ENCODE peak calls at places on chromosomes 5 and 9, in four cellular contexts. T, A, Q and B are unnamed samples.

GRCh38 chr5:55037046-55037771 is 13.2 kb downstream of the GZMK start:
- DNase-seq in A (no peak), Q (no peak), T (peak), B (no peak)

GRCh38 chr9:87944687-87945086 is 26.9 kb downstream of the SPATA31C1 start:
- DNase-seq in Q (no peak), A (no peak), T (no peak), B (no peak)

GRCh38 chr5:93532370-93532769 is 48.6 kb downstream of the NR2F1-AS1 start:
- DNase-seq in A (peak), Q (no peak), T (no peak), B (no peak)

GRCh38 chr9:132823370-132824144 is 54.5 kb downstream of the AK8 start:
- DNase-seq in T (no peak), A (peak), Q (no peak), B (no peak)

GRCh38 chr5:150706776-150707390 is 6.0 kb upstream of the RBM22 start:
- DNase-seq in T (no peak), Q (no peak), A (no peak), B (no peak)

GRCh38 chr9:89234186-89234585 is 55.6 kb upstream of the SHC3 start:
- DNase-seq in A (no peak), Q (no peak), T (no peak), B (no peak)

GRCh38 chr5:10681605-10682428 is 79.2 kb downstream of the DAP start:
- DNase-seq in T (no peak), Q (no peak), A (no peak), B (no peak)

GRCh38 chr9:127854169-127854833 is at the start of gene ENG:
- DNase-seq in T (peak), Q (no peak), A (no peak), B (no peak)

GRCh38 chr9:107175826-107176500 is 107.1 kb upstream of the RAD23B start:
- DNase-seq in T (no peak), A (no peak), Q (no peak), B (no peak)

GRCh38 chr9:124297915-124298645 is 40.3 kb downstream of the NEK6 start:
- DNase-seq in T (no peak), A (no peak), Q (no peak), B (no peak)

GRCh38 chr5:160500776-160501175 is 79.1 kb downstream of the PTTG1 start:
- DNase-seq in A (no peak), T (no peak), Q (no peak), B (no peak)

GRCh38 chr5:88251048-88251711 is 17.5 kb downstream of the TMEM161B start:
- DNase-seq in T (no peak), A (no peak), Q (no peak), B (no peak)
- TF ChIP-seq ELF4 in T (no peak), A (no peak), Q (no peak), B (no peak)

GRCh38 chr5:79853676-79854418 is 137.2 kb downstream of the MTX3 start:
- DNase-seq in A (peak), Q (peak), T (no peak), B (no peak)

GRCh38 chr5:79856456-79857055 is 134.5 kb downstream of the MTX3 start:
- DNase-seq in T (no peak), A (no peak), Q (no peak), B (no peak)

GRCh38 chr5:79857692-79858091 is 133.4 kb downstream of the MTX3 start:
- DNase-seq in Q (no peak), A (no peak), T (no peak), B (no peak)

GRCh38 chr5:79859588-79859987 is 131.5 kb downstream of the MTX3 start:
- DNase-seq in T (no peak), Q (no peak), A (no peak), B (no peak)

DNA sequence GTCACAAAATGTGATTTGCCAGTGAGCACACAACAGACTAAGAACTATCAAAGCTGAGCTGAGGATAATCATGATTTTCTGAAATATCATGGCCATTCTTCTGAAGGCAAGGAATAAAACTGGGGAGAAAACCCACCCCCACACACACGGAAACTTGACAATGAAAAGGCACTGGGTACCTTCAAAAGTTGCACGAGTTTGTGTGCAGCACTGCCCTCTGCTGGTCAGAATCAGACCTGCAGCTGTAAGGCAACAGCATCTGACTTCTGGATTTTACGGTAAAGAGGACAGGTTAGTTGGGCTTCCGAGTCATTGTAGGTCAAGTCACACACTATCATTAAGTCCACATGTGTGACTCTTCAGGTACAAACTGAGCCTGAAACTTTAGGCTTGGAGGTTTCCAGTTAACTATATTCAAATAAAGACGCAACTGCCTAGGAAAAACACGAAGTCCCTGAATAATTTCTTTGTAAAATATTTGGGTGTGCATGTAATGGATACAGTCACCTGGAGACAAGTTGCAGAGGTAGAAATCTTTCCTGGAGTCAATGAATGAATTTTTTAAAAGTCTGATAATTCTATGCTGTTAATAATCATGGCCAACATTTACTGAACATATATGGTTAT is 132.9 kb downstream of the MTX3 start:
- DNase-seq in Q (peak), T (peak), A (peak), B (peak)
- TF ChIP-seq ELF4 in Q (no peak), T (no peak), A (no peak), B (no peak)

DNA sequence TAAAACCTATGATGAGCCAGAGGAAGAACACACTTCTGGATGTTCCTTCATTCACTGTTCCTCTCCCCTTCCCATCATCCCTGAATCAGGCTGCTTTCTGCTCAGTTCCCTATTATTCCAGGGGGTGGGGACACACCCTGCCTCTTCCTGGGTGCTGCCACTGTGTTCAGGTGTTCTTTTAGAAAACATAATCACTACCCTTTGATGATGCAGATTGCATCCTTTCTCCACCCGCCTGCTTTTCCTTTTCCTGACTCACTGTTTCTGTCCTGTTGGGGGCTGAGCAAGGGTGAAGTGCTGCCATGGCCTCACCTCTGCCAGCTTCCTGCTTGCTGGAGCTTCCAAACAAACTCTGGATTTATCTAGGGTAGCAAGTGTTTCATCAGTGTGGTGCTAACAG is 331.9 kb upstream of the GRIA1 start:
- DNase-seq in A (no peak), T (no peak), Q (no peak), B (no peak)
- TF ChIP-seq ELF4 in A (no peak), T (no peak), Q (no peak), B (no peak)

GRCh38 chr9:135023389-135023788 is 64.1 kb upstream of the OLFM1 start:
- DNase-seq in Q (no peak), A (no peak), T (no peak), B (no peak)
- TF ChIP-seq ELF4 in Q (no peak), A (no peak), T (no peak), B (no peak)

DNA sequence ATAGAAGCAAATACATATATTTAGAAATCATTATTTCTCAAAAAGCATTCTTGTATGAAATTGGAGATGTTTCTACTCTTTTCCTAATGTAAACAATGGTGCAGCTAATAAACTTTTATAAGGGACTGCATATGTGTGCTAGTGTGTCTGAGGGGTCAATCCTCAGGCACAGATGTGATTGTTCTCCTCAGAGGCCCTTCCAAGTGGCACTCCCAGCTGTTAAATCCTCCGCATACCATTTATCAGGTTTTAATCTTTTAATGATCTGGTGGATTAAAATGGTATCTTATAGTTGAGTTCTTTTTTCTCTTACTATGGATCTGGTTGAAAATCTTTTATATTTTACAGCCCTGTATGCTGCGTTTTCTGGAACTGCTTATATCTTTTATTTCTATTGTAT is 5.6 kb upstream of the OMD start:
- DNase-seq in A (no peak), T (no peak), Q (no peak), B (no peak)
- TF ChIP-seq ELF4 in A (no peak), T (no peak), Q (no peak), B (no peak)

GRCh38 chr5:125583291-125583690 is 836.9 kb upstream of the ZNF608 start:
- DNase-seq in A (no peak), T (no peak), Q (no peak), B (no peak)

GRCh38 chr5:125587631-125588030 is 835.6 kb upstream of the GRAMD2B start:
- DNase-seq in T (no peak), A (no peak), Q (no peak), B (no peak)

GRCh38 chr5:125578551-125578950 is 832.1 kb upstream of the ZNF608 start:
- DNase-seq in Q (no peak), A (no peak), T (no peak), B (no peak)

GRCh38 chr5:125582358-125582757 is 835.9 kb upstream of the ZNF608 start:
- DNase-seq in Q (no peak), T (no peak), A (no peak), B (no peak)

GRCh38 chr5:125584119-125584518 is 837.7 kb upstream of the ZNF608 start:
- DNase-seq in T (no peak), A (no peak), Q (no peak), B (no peak)
- TF ChIP-seq ELF4 in T (no peak), A (no peak), Q (no peak), B (no peak)